ENCODE peak calls at places on chromosomes 1 and 21, in seven cellular contexts. S, M, W, P, Y, B and K are unnamed samples.

GRCh38 chr1:71843023-71843422 is 439.3 kb downstream of the NEGR1 start:
- DNase-seq in S (no peak), M (no peak), W (no peak), P (no peak), Y (no peak), B (no peak), K (no peak)

GRCh38 chr1:29916656-29917369 is 680.5 kb downstream of the PTPRU start:
- DNase-seq in S (no peak), M (no peak), W (no peak), P (no peak), Y (no peak), B (no peak), K (no peak)

GRCh38 chr1:228923973-228924766 is 188.9 kb downstream of the RHOU start:
- DNase-seq in S (no peak), M (no peak), W (no peak), P (no peak), Y (no peak), B (peak), K (no peak)

GRCh38 chr1:178091986-178092745 is 1.7 kb upstream of the RASAL2 start:
- DNase-seq in S (no peak), M (no peak), W (peak), P (no peak), Y (no peak), B (peak), K (no peak)

GRCh38 chr1:66533804-66534745 is at the start of gene SGIP1:
- DNase-seq in S (peak), M (no peak), W (no peak), P (peak), Y (peak), B (peak), K (no peak)

GRCh38 chr1:229186373-229187056 is 84.4 kb upstream of the RAB4A start:
- DNase-seq in S (no peak), M (no peak), W (no peak), P (no peak), Y (no peak), B (no peak), K (no peak)

GRCh38 chr21:29624776-29625175 is 315.0 kb downstream of the GRIK1 start:
- DNase-seq in S (no peak), M (no peak), W (no peak), P (no peak), Y (no peak), B (no peak), K (no peak)

GRCh38 chr1:28773105-28773504 is 36.4 kb downstream of the YTHDF2 start:
- DNase-seq in S (no peak), M (no peak), W (no peak), P (no peak), Y (no peak), B (no peak), K (no peak)

GRCh38 chr1:162697140-162697895 is 65.1 kb downstream of the DDR2 start:
- DNase-seq in S (no peak), M (no peak), W (peak), P (no peak), Y (no peak), B (no peak), K (no peak)

GRCh38 chr1:15975805-15976680 is at the start of gene ZBTB17:
- DNase-seq in S (peak), M (peak), W (peak), P (peak), Y (peak), B (peak), K (peak)

GRCh38 chr1:1342584-1343115 is 6.6 kb downstream of the DVL1 start:
- DNase-seq in S (no peak), M (no peak), W (no peak), P (no peak), Y (no peak), B (no peak), K (no peak)

GRCh38 chr1:221327954-221328353 is 413.9 kb downstream of the DUSP10 start:
- DNase-seq in S (no peak), M (no peak), W (no peak), P (no peak), Y (no peak), B (peak), K (no peak)

GRCh38 chr1:89898150-89898549 is 77.3 kb downstream of the LRRC8D start:
- DNase-seq in S (no peak), M (no peak), W (no peak), P (no peak), Y (no peak), B (no peak), K (no peak)

GRCh38 chr1:178942285-178943218 is 71.7 kb upstream of the ANGPTL1 start:
- DNase-seq in S (peak), M (no peak), W (no peak), P (no peak), Y (no peak), B (peak), K (no peak)

GRCh38 chr1:182173791-182174190 is 112.3 kb upstream of the ZNF648 start:
- DNase-seq in S (no peak), M (no peak), W (no peak), P (no peak), Y (no peak), B (no peak), K (no peak)

GRCh38 chr21:46014828-46015227 is 33.3 kb downstream of the COL6A1 start:
- DNase-seq in S (no peak), M (no peak), W (no peak), P (no peak), Y (no peak), B (no peak), K (no peak)

GRCh38 chr1:63670164-63670563 is 77.0 kb downstream of the PGM1 start:
- DNase-seq in S (no peak), M (no peak), W (no peak), P (no peak), Y (peak), B (no peak), K (no peak)

GRCh38 chr1:906532-907420 is 16.9 kb upstream of the SAMD11 start:
- DNase-seq in S (peak), M (no peak), W (peak), P (no peak), Y (no peak), B (no peak), K (no peak)

GRCh38 chr1:53390736-53391135 is 62.9 kb upstream of the LRP8 start:
- DNase-seq in S (no peak), M (no peak), W (no peak), P (no peak), Y (no peak), B (no peak), K (no peak)

GRCh38 chr1:246753670-246754535 is 29.7 kb downstream of the SCCPDH start:
- DNase-seq in S (peak), M (peak), W (peak), P (peak), Y (peak), B (peak), K (peak)

DNA sequence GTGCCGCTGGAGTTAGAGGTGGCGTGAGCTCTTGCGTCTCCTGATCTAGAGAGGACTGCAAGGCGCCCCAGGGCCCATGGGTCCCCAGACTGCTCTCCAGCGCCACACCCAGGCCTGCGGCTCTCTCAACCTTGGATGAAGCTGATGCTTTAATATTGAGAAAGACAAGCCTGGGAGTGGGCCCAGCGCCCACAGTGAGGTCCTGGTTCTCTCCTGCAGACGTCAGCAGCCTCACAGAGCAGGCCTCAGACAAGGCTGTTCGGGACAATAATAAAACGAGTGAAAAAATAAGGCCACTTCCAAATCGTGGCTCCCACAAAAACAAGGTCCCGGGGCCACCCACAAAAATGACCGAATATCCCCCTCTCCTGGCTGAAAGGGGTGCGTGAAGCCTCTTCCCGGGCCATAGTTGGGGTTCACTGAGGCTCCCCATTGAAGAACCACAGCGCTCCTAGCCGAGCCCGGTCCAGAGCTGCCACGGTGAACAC is 6.0 kb upstream of the DNMT3L start:
- DNase-seq in S (no peak), M (no peak), W (peak), P (peak), Y (no peak), B (peak), K (no peak)
- TF ChIP-seq CTCF in S (no peak), M (no peak), W (no peak), P (peak), Y (no peak), B (peak), K (no peak)

DNA sequence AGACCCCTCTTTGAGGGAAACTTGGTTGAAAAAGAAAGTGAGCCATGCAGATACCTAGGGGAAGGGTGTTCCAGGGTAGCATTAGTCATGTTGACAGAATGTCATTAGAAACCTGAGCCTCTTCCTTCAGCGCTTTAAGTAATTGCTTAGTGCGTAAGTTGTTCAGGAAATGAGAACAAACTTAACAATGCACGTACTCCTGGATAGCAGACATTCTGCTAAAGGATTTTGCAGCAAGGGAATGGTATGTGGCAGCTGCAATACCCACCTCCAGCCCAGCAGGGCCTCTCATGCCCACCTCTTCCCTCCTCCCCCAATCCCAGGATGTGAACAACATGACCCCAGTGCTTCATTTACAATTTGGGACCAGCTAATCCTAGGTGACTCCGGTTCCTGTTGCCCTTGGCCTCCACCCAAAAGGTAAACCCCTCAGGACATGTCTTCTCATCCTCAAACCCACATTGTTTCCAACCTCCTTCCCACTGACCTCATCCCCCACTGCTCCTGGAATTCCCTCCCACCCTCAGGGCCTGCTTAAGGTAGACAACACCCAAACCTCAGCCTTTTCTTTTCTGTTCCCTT is 98.0 kb upstream of the BCAR3 start:
- DNase-seq in S (peak), M (peak), W (peak), P (peak), Y (peak), B (peak), K (no peak)
- TF ChIP-seq CTCF in S (no peak), M (no peak), W (no peak), P (no peak), Y (no peak), B (no peak), K (no peak)

GRCh38 chr1:231806623-231807470 is 180.3 kb downstream of the DISC1 start:
- DNase-seq in S (no peak), M (no peak), W (peak), P (peak), Y (peak), B (no peak), K (no peak)
- TF ChIP-seq CTCF in S (peak), M (peak), W (peak), P (peak), Y (peak), B (peak), K (peak)

GRCh38 chr1:87501738-87502137 is 173.1 kb downstream of the LMO4 start:
- DNase-seq in S (no peak), M (no peak), W (peak), P (peak), Y (no peak), B (no peak), K (no peak)
- TF ChIP-seq CTCF in S (peak), M (peak), W (peak), P (peak), Y (no peak), B (peak), K (no peak)